ENCODE peak calls at places on chromosomes 6 and 20, in eight cellular contexts. H, D, C, P, T, B, E and O are unnamed samples. For H3K4me1, the result is how much of the 10 kb centered on the place peaks cover.

GRCh38 chr20:13717631-13718044 is 67.1 kb downstream of the ESF1 start:
- DNase-seq in H (no peak), D (no peak), B (peak), T (no peak), E (no peak), C (no peak), P (no peak), O (no peak)

GRCh38 chr6:156988276-156989158 is 211.3 kb downstream of the ARID1B start:
- DNase-seq in P (no peak), C (no peak), B (peak), D (no peak), H (peak), E (no peak), T (peak), O (peak)

GRCh38 chr6:55917756-55918415 is 42.5 kb upstream of the BMP5 start:
- DNase-seq in H (no peak), P (no peak), C (no peak), E (no peak), B (no peak), T (no peak), D (no peak), O (no peak)

GRCh38 chr6:41642960-41643898 is 5.0 kb downstream of the MDFI start:
- DNase-seq in B (no peak), H (no peak), T (no peak), P (no peak), C (no peak), D (no peak), E (no peak), O (no peak)

GRCh38 chr6:42300701-42301100 is 83.0 kb upstream of the MRPS10 start:
- DNase-seq in H (no peak), E (no peak), D (no peak), C (no peak), T (no peak), B (no peak), P (no peak), O (no peak)

GRCh38 chr6:52139985-52140680 is 46.0 kb upstream of the IL17A start:
- DNase-seq in C (no peak), D (no peak), B (no peak), P (no peak), T (no peak), E (no peak), H (no peak), O (peak)

GRCh38 chr6:24431045-24431451 is 28.3 kb downstream of the MRS2 start:
- DNase-seq in P (no peak), D (no peak), E (no peak), H (peak), C (peak), B (no peak), T (no peak), O (peak)

GRCh38 chr20:33131949-33132822 is 35.8 kb upstream of the BPIFA2 start:
- DNase-seq in D (no peak), C (no peak), P (no peak), T (no peak), H (no peak), E (no peak), B (no peak), O (no peak)

GRCh38 chr20:4978050-4978918 is 23.0 kb downstream of the SLC23A2 start:
- DNase-seq in P (no peak), C (no peak), D (no peak), H (no peak), E (no peak), B (no peak), T (no peak), O (no peak)

GRCh38 chr6:21791596-21791995 is 198.0 kb downstream of the SOX4 start:
- DNase-seq in D (no peak), E (no peak), T (no peak), H (no peak), C (no peak), P (no peak), B (no peak), O (no peak)

GRCh38 chr6:86107985-86108384 is 465.3 kb upstream of the SYNCRIP start:
- DNase-seq in E (no peak), H (no peak), D (no peak), B (no peak), T (no peak), P (no peak), C (no peak), O (no peak)

GRCh38 chr6:19866900-19867627 is 29.9 kb downstream of the ID4 start:
- DNase-seq in C (no peak), D (no peak), T (no peak), B (no peak), P (no peak), E (no peak), H (peak), O (no peak)

GRCh38 chr6:150090328-150090727 is 21.4 kb upstream of the ULBP3 start:
- DNase-seq in D (no peak), P (no peak), H (no peak), C (no peak), T (no peak), E (no peak), B (no peak), O (no peak)

GRCh38 chr6:8803181-8803760 is 367.9 kb upstream of the SLC35B3 start:
- DNase-seq in T (no peak), E (no peak), C (no peak), B (no peak), D (no peak), H (no peak), P (no peak), O (no peak)

GRCh38 chr20:57947421-57948176 is 237.8 kb upstream of the PMEPA1 start:
- DNase-seq in H (no peak), D (no peak), B (no peak), C (no peak), P (no peak), E (no peak), T (no peak), O (no peak)

GRCh38 chr6:98835149-98836024 is 1.0 kb downstream of the POU3F2 start:
- DNase-seq in D (no peak), E (no peak), P (no peak), T (no peak), C (no peak), H (no peak), B (no peak), O (no peak)

GRCh38 chr20:967796-968742 is 34.0 kb downstream of the RSPO4 start:
- DNase-seq in E (no peak), P (no peak), C (no peak), T (no peak), H (peak), D (no peak), B (peak), O (no peak)

GRCh38 chr6:12313992-12314589 is 23.9 kb downstream of the EDN1 start:
- DNase-seq in C (no peak), P (no peak), B (no peak), D (no peak), H (peak), E (peak), T (peak), O (peak)

GRCh38 chr6:40719671-40720374 is 132.7 kb upstream of the LRFN2 start:
- DNase-seq in D (no peak), H (no peak), E (no peak), P (no peak), C (no peak), B (peak), T (no peak), O (no peak)

GRCh38 chr20:59300341-59301081 is at the start of gene EDN3:
- DNase-seq in E (no peak), C (no peak), B (no peak), H (no peak), T (peak), D (no peak), P (no peak), O (peak)

GRCh38 chr6:106736502-106736901 is 107.1 kb downstream of the QRSL1 start:
- DNase-seq in T (no peak), H (no peak), C (no peak), P (no peak), B (no peak), E (no peak), D (no peak), O (no peak)

GRCh38 chr6:87472525-87473418 is at the start of gene SLC35A1:
- DNase-seq in E (peak), C (peak), H (peak), P (peak), D (peak), B (peak), T (peak), O (peak)

GRCh38 chr6:129181001-129181400 is 298.1 kb downstream of the LAMA2 start:
- DNase-seq in H (no peak), D (no peak), P (no peak), E (no peak), B (no peak), T (no peak), C (no peak), O (no peak)

GRCh38 chr6:81750660-81751387 is 1.7 kb downstream of the TENT5A start:
- DNase-seq in P (no peak), H (no peak), B (no peak), D (no peak), C (no peak), T (no peak), E (no peak), O (peak)

GRCh38 chr6:110250058-110250457 is 69.8 kb downstream of the CDC40 start:
- DNase-seq in H (no peak), E (no peak), C (no peak), D (no peak), P (no peak), B (no peak), T (no peak), O (no peak)

GRCh38 chr20:6590891-6591679 is 176.4 kb upstream of the BMP2 start:
- DNase-seq in H (no peak), C (no peak), D (no peak), T (no peak), E (no peak), B (no peak), P (no peak), O (no peak)

GRCh38 chr6:109478848-109479624 is 4.0 kb downstream of the ZBTB24 start:
- DNase-seq in T (no peak), E (no peak), B (no peak), H (peak), P (no peak), D (no peak), C (no peak), O (no peak)

GRCh38 chr6:44715925-44716324 is 328.4 kb downstream of the CDC5L start:
- DNase-seq in P (no peak), C (no peak), B (no peak), D (no peak), H (no peak), E (no peak), T (no peak), O (no peak)

GRCh38 chr6:157240059-157240959 is 83.0 kb downstream of the TMEM242 start:
- DNase-seq in T (peak), P (peak), B (no peak), C (peak), H (peak), D (no peak), E (no peak), O (no peak)

GRCh38 chr6:114216789-114217467 is 125.9 kb downstream of the HS3ST5 start:
- DNase-seq in T (no peak), H (no peak), D (no peak), B (no peak), P (no peak), E (no peak), C (no peak), O (no peak)

DNA sequence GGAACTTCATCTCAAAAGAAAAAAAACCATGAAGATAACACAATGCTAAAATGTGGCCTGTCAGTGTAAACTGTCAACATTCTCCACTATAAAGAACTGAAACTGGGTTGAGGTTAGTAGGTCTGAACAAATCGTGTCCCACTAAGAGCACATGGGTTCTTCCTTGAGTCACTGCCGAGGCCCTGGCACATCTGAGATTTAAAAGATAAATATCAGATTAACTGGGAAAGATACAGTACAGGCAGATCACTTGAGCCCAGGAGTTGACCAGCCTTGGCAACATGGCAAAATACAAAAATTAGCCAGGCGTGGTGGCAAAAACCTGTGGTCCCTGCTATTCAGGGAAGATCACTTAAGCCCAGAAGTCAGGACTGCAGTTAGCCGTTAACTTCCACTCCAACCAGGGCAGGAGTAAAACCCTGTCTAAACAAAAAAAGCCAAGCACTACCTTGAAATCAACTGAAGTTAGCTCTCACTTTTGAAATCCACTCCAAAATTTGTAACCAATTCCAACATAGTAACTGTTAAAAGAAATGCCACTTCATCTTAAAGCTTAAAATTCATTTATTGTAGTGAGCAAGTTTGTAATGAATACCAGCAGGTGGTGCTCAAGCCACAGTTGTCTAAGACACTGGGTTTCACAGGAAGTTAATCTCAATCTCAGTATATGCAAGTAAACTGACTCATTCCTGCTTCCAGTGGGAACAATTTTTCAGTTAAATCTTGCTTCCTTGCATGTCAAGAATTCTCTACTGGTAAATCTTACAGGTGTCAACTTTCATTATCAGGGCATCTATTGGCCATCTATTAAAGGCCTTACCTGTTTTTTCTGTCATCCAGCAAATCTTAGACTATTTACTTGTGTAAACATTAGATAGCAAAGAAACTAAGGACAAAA is 5.4 kb downstream of the EEF1A1 start:
- DNase-seq in T (peak), C (peak), B (no peak), D (no peak), H (peak), E (peak), P (peak), O (peak)
- TF ChIP-seq POLR2A in T (peak), C (no peak), B (peak), D (no peak), H (peak), E (no peak), P (no peak), O (no peak)

DNA sequence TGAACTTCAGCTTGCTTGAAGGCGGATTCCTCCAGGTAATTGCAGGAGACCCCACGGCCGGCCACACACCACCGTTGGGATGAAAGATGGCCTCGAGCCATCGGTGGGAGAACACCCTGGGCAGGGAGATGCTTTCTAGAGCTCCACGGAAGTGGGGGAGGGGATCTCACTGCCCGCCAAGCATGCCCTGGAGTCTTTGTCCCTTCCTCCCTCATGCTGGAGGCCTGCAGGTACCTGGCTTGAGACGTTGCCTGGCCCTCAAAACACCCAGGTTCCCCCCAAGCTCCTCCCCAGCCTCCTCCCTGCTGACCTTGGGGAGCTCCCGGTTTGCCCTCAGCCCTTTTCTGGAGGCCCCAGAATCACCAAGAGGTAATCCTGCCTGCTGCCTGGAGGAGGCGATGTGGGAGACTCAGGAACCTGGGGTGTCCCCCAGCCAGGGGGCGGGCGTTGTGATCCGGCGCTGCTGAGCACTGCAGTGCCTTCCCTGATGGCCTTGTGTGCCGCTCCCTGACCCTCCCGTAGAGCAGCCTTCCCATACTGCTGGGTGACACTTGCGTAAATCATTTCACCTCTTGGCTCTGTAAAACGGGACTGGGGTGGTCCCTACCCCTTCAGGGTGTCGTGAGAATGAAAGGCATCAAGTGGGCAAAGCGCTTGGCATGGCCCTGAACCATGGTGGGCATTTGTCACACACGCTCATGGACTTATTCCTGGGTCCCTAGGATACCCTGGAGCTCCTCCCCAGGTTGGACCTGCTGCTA is 91.4 kb downstream of the CEBPB start:
- DNase-seq in E (no peak), H (peak), P (peak), T (no peak), B (no peak), D (no peak), C (no peak), O (no peak)
- H3K4me1 ChIP-seq in E (under half), H (half or more), P (under half), T (under half), B (under half), D (under half), C (under half), O (half or more)

GRCh38 chr20:2507875-2508630 is 662 bp downstream of the ZNF343 start:
- DNase-seq in P (no peak), E (peak), D (peak), C (no peak), H (peak), T (peak), B (no peak), O (no peak)

GRCh38 chr20:2507464-2507863 is 1.3 kb downstream of the ZNF343 start:
- DNase-seq in B (no peak), H (no peak), T (no peak), C (no peak), D (no peak), E (no peak), P (no peak), O (no peak)

GRCh38 chr20:2509468-2509781 is 710 bp upstream of the ZNF343 start:
- DNase-seq in P (no peak), T (no peak), H (no peak), D (no peak), B (no peak), E (no peak), C (no peak), O (no peak)

GRCh38 chr20:2509794-2510193 is 1.1 kb upstream of the ZNF343 start:
- DNase-seq in E (no peak), B (no peak), H (peak), D (no peak), T (no peak), C (no peak), P (no peak), O (no peak)

DNA sequence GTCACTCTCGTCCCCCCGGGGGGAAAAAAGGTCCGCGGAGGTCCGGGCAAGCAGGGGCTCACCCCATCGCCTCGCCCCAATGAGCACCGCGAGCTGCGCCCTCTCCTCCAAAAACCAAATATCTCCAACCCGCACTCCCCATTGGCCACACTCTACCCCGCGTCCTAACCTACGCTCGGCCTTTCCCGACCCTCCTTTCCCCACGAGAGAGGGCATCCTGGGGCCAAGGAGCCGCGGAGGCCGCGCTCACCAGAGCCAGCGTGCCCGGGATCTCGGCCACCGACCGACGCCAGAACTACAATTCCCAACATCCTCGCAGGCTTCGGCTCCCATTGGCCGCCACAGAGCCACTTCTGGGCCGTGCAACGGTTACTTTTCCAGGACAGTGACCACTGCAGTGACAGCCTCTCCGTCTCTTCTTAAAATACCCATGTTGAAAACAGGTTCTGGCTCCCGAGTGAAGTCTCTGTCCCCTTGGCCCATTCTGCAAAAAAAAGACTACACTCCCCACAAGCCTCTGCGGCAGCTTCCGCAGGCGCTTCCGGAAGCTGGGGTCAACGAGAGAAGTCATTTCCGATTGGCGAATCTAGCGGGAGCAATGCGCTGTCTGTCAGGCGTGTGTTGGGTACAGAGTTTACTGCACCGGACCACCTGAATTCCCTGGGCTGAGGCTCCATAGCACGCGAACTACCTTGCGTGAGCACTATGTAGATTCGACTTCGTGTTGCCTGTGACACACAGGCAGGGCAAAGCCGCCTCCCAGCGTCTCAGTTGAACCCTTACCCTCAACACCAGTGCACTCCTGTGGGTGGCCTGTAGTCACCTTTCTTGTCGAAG is at the start of gene ZNF343:
- DNase-seq in T (peak), D (peak), P (peak), H (peak), C (peak), E (peak), B (peak), O (peak)
- TF ChIP-seq POLR2A in T (peak), D (no peak), P (no peak), H (peak), C (no peak), E (no peak), B (peak), O (peak)

GRCh38 chr20:62815066-62815991 is 1.5 kb upstream of the COL9A3 start:
- DNase-seq in B (no peak), E (no peak), P (no peak), T (no peak), D (no peak), C (no peak), H (peak), O (peak)
- H3K4me1 ChIP-seq in B (under half), E (under half), P (under half), T (under half), D (under half), C (under half), H (under half), O (under half)

GRCh38 chr20:49712118-49712517 is 1.6 kb downstream of the B4GALT5 start:
- DNase-seq in H (no peak), T (no peak), E (no peak), P (no peak), D (no peak), B (no peak), C (no peak), O (no peak)

GRCh38 chr20:49715466-49715865 is 1.8 kb upstream of the B4GALT5 start:
- DNase-seq in E (no peak), P (no peak), B (no peak), C (no peak), H (no peak), D (no peak), T (no peak), O (no peak)

GRCh38 chr20:49713779-49714712 is at the start of gene B4GALT5:
- DNase-seq in C (peak), E (peak), P (peak), B (no peak), H (peak), T (peak), D (peak), O (peak)

GRCh38 chr20:49712918-49713778 is 530 bp downstream of the B4GALT5 start:
- DNase-seq in H (no peak), T (peak), D (peak), B (no peak), C (peak), E (peak), P (peak), O (peak)

GRCh38 chr20:49717693-49718092 is 4.0 kb upstream of the B4GALT5 start:
- DNase-seq in H (peak), B (no peak), P (no peak), E (no peak), T (peak), D (no peak), C (no peak), O (no peak)
- TF ChIP-seq POLR2A in H (no peak), B (no peak), P (no peak), E (no peak), T (peak), D (no peak), C (no peak), O (no peak)

GRCh38 chr6:63685453-63686379 is 50.1 kb downstream of the PHF3 start:
- DNase-seq in P (no peak), E (no peak), C (no peak), H (no peak), D (no peak), B (peak), T (no peak), O (no peak)

GRCh38 chr6:63677282-63677681 is 41.7 kb downstream of the PHF3 start:
- DNase-seq in D (no peak), T (no peak), B (no peak), C (no peak), H (peak), E (no peak), P (no peak), O (no peak)

GRCh38 chr6:63683071-63683603 is 47.5 kb downstream of the PHF3 start:
- DNase-seq in B (no peak), E (no peak), D (no peak), T (no peak), C (no peak), P (no peak), H (no peak), O (no peak)
- H3K4me1 ChIP-seq in B (under half), E (under half), D (under half), T (under half), C (under half), P (under half), H (under half), O (under half)

GRCh38 chr6:36441307-36441894 is 1.3 kb downstream of the PXT1 start:
- DNase-seq in H (peak), B (peak), E (peak), D (peak), T (peak), P (peak), C (peak), O (peak)
- TF ChIP-seq POLR2A in H (peak), B (peak), E (no peak), D (peak), T (peak), P (no peak), C (peak), O (peak)